ENCODE peak calls at places on chromosomes 11 and 22, in four cellular contexts. Z is hepatocyte, E is MM.1S, X is GM23338. Y is an unnamed sample. For H3K9me2, the result is how much of the 10 kb centered on the place peaks cover.

GRCh38 chr22:40247976-40248375 is 70.3 kb downstream of the TNRC6B start:
- DNase-seq in E (no peak), Z (no peak), X (no peak), Y (no peak)

GRCh38 chr11:70111269-70112016 is 33.3 kb downstream of the ANO1 start:
- DNase-seq in X (peak), Z (peak), E (no peak), Y (peak)

GRCh38 chr22:48075604-48076400 is 1313.4 kb downstream of the TBC1D22A start:
- DNase-seq in E (no peak), X (no peak), Z (no peak), Y (no peak)

GRCh38 chr11:95715777-95716241 is 73.8 kb downstream of the FAM76B start:
- DNase-seq in X (peak), E (peak), Z (no peak), Y (no peak)

GRCh38 chr11:69013009-69013951 is at the start of gene MRGPRF:
- DNase-seq in E (no peak), X (peak), Z (peak), Y (peak)

GRCh38 chr11:83545494-83545893 is 259.3 kb upstream of the CCDC90B start:
- DNase-seq in Z (no peak), X (no peak), E (no peak), Y (no peak)

GRCh38 chr11:38460901-38461300 is 1862.9 kb upstream of the RAG2 start:
- DNase-seq in E (no peak), X (peak), Z (peak), Y (peak)

GRCh38 chr11:68677432-68677831 is 6.9 kb upstream of the GAL start:
- DNase-seq in Z (peak), E (no peak), X (peak), Y (no peak)

GRCh38 chr11:7646866-7647265 is 26.4 kb downstream of the CYB5R2 start:
- DNase-seq in E (no peak), X (no peak), Z (no peak), Y (no peak)

GRCh38 chr11:124069429-124070401 is 28.6 kb upstream of the OR10G7 start:
- DNase-seq in E (no peak), Z (peak), X (peak), Y (peak)

GRCh38 chr11:73271936-73272679 is at the start of gene P2RY6:
- DNase-seq in Z (peak), E (peak), X (peak), Y (no peak)

GRCh38 chr22:40256501-40256900 is 78.8 kb downstream of the TNRC6B start:
- DNase-seq in Z (peak), E (no peak), X (no peak), Y (no peak)

GRCh38 chr11:128942807-128943430 is at the start of gene TP53AIP1:
- DNase-seq in Z (no peak), X (no peak), E (no peak), Y (no peak)

GRCh38 chr22:49406879-49407587 is 420.6 kb downstream of the BRD1 start:
- DNase-seq in X (no peak), Z (no peak), E (no peak), Y (no peak)

GRCh38 chr11:46675288-46675851 is 25.0 kb downstream of the ARHGAP1 start:
- DNase-seq in X (no peak), E (no peak), Z (peak), Y (no peak)

GRCh38 chr11:131534611-131535010 is 164.2 kb downstream of the NTM start:
- DNase-seq in X (no peak), Z (no peak), E (no peak), Y (no peak)

GRCh38 chr11:67616431-67617242 is 9.9 kb downstream of the NDUFV1 start:
- DNase-seq in E (no peak), X (no peak), Z (no peak), Y (no peak)

GRCh38 chr22:28369849-28370248 is 309.8 kb downstream of the TTC28 start:
- DNase-seq in X (peak), Z (no peak), E (no peak), Y (no peak)

GRCh38 chr11:115872418-115872817 is 368.2 kb upstream of the CADM1 start:
- DNase-seq in E (no peak), X (no peak), Z (no peak), Y (peak)

GRCh38 chr11:116890193-116890592 is 52.8 kb upstream of the APOA1 start:
- DNase-seq in Z (no peak), E (peak), X (no peak), Y (no peak)

GRCh38 chr11:113457784-113458183 is 17.4 kb downstream of the DRD2 start:
- DNase-seq in X (peak), Z (no peak), E (no peak), Y (no peak)

GRCh38 chr11:134045799-134046635 is 22.9 kb upstream of the JAM3 start:
- DNase-seq in X (peak), E (no peak), Z (peak), Y (peak)

GRCh38 chr11:130170345-130170744 is 10.8 kb downstream of the ST14 start:
- DNase-seq in Z (no peak), E (no peak), X (peak), Y (no peak)

GRCh38 chr22:46746620-46747019 is 8.6 kb upstream of the CERK start:
- DNase-seq in E (no peak), X (no peak), Z (no peak), Y (no peak)

GRCh38 chr11:78168539-78169477 is 19.6 kb downstream of the KCTD21 start:
- DNase-seq in Z (peak), X (no peak), E (no peak), Y (no peak)

GRCh38 chr11:93689166-93689734 is 27.8 kb downstream of the CEP295 start:
- DNase-seq in Z (no peak), E (no peak), X (no peak), Y (no peak)

GRCh38 chr22:40001800-40002577 is 7.2 kb downstream of the FAM83F start:
- DNase-seq in E (no peak), Z (no peak), X (peak), Y (no peak)

GRCh38 chr11:2576116-2576515 is 123.7 kb downstream of the KCNQ1OT1 start:
- DNase-seq in Z (no peak), E (no peak), X (no peak), Y (no peak)

GRCh38 chr11:132960273-132960672 is 572.0 kb downstream of the OPCML start:
- DNase-seq in Z (no peak), E (no peak), X (no peak), Y (no peak)

GRCh38 chr11:613369-613968 is 2.3 kb downstream of the IRF7 start:
- DNase-seq in E (no peak), X (peak), Z (peak), Y (peak)

GRCh38 chr11:79101736-79102135 is 339.1 kb downstream of the TENM4 start:
- DNase-seq in E (no peak), Z (no peak), X (no peak), Y (no peak)

GRCh38 chr11:72391638-72392423 is 42.5 kb downstream of the CLPB start:
- DNase-seq in X (no peak), E (no peak), Z (no peak), Y (peak)

GRCh38 chr22:29147241-29147919 is 58.3 kb upstream of the EMID1 start:
- DNase-seq in Z (no peak), E (no peak), X (no peak), Y (no peak)

GRCh38 chr22:43172191-43172590 is 14.7 kb downstream of the TTLL12 start:
- DNase-seq in Z (no peak), E (no peak), X (no peak), Y (no peak)

GRCh38 chr11:104005234-104005855 is 31.1 kb upstream of the DDI1 start:
- DNase-seq in X (no peak), Z (no peak), E (no peak), Y (no peak)

GRCh38 chr11:101011881-101012280 is 117.7 kb downstream of the PGR start:
- DNase-seq in X (no peak), Z (no peak), E (no peak), Y (no peak)

GRCh38 chr11:65445101-65445603 is 22.6 kb downstream of the NEAT1 start:
- DNase-seq in Z (no peak), X (no peak), E (no peak), Y (peak)

GRCh38 chr11:65448418-65449196 is 26.0 kb downstream of the NEAT1 start:
- DNase-seq in X (peak), E (no peak), Z (peak), Y (peak)

GRCh38 chr11:65446446-65447277 is 24.1 kb downstream of the NEAT1 start:
- DNase-seq in E (no peak), X (no peak), Z (no peak), Y (peak)

GRCh38 chr11:65445604-65446445 is 23.2 kb downstream of the NEAT1 start:
- DNase-seq in X (no peak), Z (no peak), E (no peak), Y (peak)

GRCh38 chr11:65448074-65448417 is 25.4 kb downstream of the NEAT1 start:
- DNase-seq in X (no peak), E (no peak), Z (no peak), Y (peak)
- H3K9me2 ChIP-seq in X (under half), E (under half), Z (under half), Y (under half)

DNA sequence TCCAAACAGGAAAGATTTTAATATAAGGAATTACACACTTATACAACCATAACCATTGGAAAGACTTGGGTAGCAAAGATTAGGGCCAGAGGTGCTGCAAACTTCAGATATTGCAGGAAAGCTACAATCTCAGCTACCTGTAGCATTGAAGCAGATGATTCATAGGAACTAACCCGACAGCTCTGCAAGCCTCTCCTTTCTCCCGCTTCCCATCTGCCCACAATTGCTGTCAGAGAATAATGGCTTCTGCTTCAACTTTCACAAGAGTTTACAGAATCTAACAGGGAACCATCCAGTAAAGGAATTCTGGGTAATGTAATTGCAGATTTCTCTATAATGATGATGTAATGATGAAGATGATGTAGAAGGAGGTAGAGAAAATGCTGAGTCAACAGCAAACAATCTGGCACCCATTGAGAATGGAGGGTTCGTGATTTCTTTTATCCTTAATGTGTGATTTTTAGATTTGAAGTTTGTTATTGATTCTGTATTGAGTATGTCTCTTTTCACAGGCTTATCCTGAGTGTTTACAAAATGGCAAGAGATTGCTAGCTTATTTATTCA is 70.8 kb upstream of the USP47 start:
- DNase-seq in E (no peak), Z (no peak), X (no peak), Y (no peak)
- H3K9me2 ChIP-seq in E (under half), Z (under half), X (under half), Y (under half)

GRCh38 chr11:121326230-121326629 is 33.7 kb downstream of the SC5D start:
- DNase-seq in Z (no peak), X (no peak), E (no peak), Y (no peak)
- H3K9me2 ChIP-seq in Z (under half), X (under half), E (under half), Y (under half)

DNA sequence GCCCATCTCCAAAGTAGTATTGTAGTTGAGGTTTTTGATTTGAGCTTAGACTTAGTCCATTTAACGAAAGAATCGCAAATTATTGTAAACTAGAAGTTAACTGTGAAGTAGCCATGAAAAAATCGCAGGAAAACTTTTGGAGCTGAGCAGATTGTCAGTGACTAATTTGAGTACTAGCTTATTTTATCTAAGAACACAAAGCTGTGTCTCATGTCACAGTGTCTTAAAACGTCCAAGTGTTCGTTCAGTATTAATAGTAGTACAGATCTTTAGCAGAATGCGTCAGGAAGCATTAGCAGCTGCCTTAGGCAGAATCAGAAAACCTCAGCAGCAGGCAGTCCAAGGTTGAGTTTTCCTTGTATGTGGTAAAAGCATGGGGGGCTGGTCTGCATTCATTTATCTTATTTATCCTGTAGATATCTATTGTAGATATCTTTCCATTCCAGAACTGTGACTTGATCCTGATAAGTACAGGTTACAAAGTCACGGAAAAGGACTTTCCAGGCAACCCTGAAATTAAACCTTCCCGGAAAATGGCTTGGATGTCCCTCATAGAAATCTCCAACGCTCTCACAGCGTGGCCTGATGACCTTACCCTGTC is 48.9 kb upstream of the MYO18B start:
- DNase-seq in X (no peak), E (no peak), Z (no peak), Y (no peak)
- H3K9me2 ChIP-seq in X (under half), E (under half), Z (under half), Y (under half)